ENCODE peak calls at places on chromosomes 3 and 15, in six cellular contexts. One of them, this sample, is unnamed.

GRCh38 chr3:133452603-133453313 is 52.9 kb downstream of the BFSP2 start:
- DNase-seq in hippocampal formation: no peak
- DNase-seq in kidney epithelial cell: no peak
- DNase-seq in OCI-LY7: no peak
- DNase-seq in effector CD4-positive, alpha-beta T cell: no peak
- DNase-seq in left ventricle myocardium superior: no peak
- DNase-seq in this sample: peak

GRCh38 chr3:88005066-88005465 is 53.7 kb downstream of the CGGBP1 start:
- DNase-seq in hippocampal formation: peak
- DNase-seq in OCI-LY7: peak
- DNase-seq in kidney epithelial cell: peak
- DNase-seq in left ventricle myocardium superior: no peak
- DNase-seq in effector CD4-positive, alpha-beta T cell: no peak
- DNase-seq in this sample: no peak

GRCh38 chr15:67762610-67763368 is 62.5 kb upstream of the SKOR1 start:
- DNase-seq in kidney epithelial cell: peak
- DNase-seq in left ventricle myocardium superior: no peak
- DNase-seq in effector CD4-positive, alpha-beta T cell: no peak
- DNase-seq in OCI-LY7: peak
- DNase-seq in hippocampal formation: no peak
- DNase-seq in this sample: peak

GRCh38 chr15:70062321-70062956 is 35.3 kb downstream of the TLE3 start:
- DNase-seq in effector CD4-positive, alpha-beta T cell: no peak
- DNase-seq in left ventricle myocardium superior: peak
- DNase-seq in kidney epithelial cell: peak
- DNase-seq in hippocampal formation: peak
- DNase-seq in OCI-LY7: no peak
- DNase-seq in this sample: peak

GRCh38 chr3:64575211-64575844 is 112.5 kb downstream of the ADAMTS9 start:
- DNase-seq in OCI-LY7: peak
- DNase-seq in left ventricle myocardium superior: no peak
- DNase-seq in kidney epithelial cell: no peak
- DNase-seq in hippocampal formation: no peak
- DNase-seq in effector CD4-positive, alpha-beta T cell: no peak
- DNase-seq in this sample: no peak

GRCh38 chr15:47678047-47678446 is 39.3 kb upstream of the SEMA6D start:
- DNase-seq in left ventricle myocardium superior: no peak
- DNase-seq in hippocampal formation: no peak
- DNase-seq in OCI-LY7: no peak
- DNase-seq in effector CD4-positive, alpha-beta T cell: no peak
- DNase-seq in kidney epithelial cell: no peak
- DNase-seq in this sample: no peak

GRCh38 chr3:141237701-141238521 is 6.3 kb downstream of the PXYLP1 start:
- DNase-seq in hippocampal formation: no peak
- DNase-seq in effector CD4-positive, alpha-beta T cell: no peak
- DNase-seq in kidney epithelial cell: no peak
- DNase-seq in OCI-LY7: no peak
- DNase-seq in left ventricle myocardium superior: peak
- DNase-seq in this sample: no peak

GRCh38 chr15:71239592-71240364 is 124.5 kb downstream of the THSD4 start:
- DNase-seq in effector CD4-positive, alpha-beta T cell: no peak
- DNase-seq in hippocampal formation: no peak
- DNase-seq in kidney epithelial cell: no peak
- DNase-seq in OCI-LY7: no peak
- DNase-seq in left ventricle myocardium superior: no peak
- DNase-seq in this sample: no peak

GRCh38 chr3:127488141-127488672 is 102.3 kb downstream of the TPRA1 start:
- DNase-seq in kidney epithelial cell: no peak
- DNase-seq in OCI-LY7: no peak
- DNase-seq in hippocampal formation: no peak
- DNase-seq in effector CD4-positive, alpha-beta T cell: no peak
- DNase-seq in left ventricle myocardium superior: no peak
- DNase-seq in this sample: no peak

GRCh38 chr3:22922317-22922716 is 280.8 kb upstream of the UBE2E2 start:
- DNase-seq in OCI-LY7: peak
- DNase-seq in kidney epithelial cell: no peak
- DNase-seq in hippocampal formation: no peak
- DNase-seq in left ventricle myocardium superior: no peak
- DNase-seq in effector CD4-positive, alpha-beta T cell: no peak
- DNase-seq in this sample: peak

GRCh38 chr3:46022909-46023785 is 4.1 kb downstream of the XCR1 start:
- DNase-seq in effector CD4-positive, alpha-beta T cell: no peak
- DNase-seq in OCI-LY7: no peak
- DNase-seq in left ventricle myocardium superior: no peak
- DNase-seq in kidney epithelial cell: no peak
- DNase-seq in hippocampal formation: no peak
- DNase-seq in this sample: no peak

GRCh38 chr3:56725175-56725574 is 42.1 kb upstream of the TASOR start:
- DNase-seq in OCI-LY7: no peak
- DNase-seq in hippocampal formation: no peak
- DNase-seq in left ventricle myocardium superior: no peak
- DNase-seq in effector CD4-positive, alpha-beta T cell: peak
- DNase-seq in kidney epithelial cell: no peak
- DNase-seq in this sample: no peak

GRCh38 chr3:197478746-197479668 is 76.8 kb downstream of the BDH1 start:
- DNase-seq in OCI-LY7: no peak
- DNase-seq in effector CD4-positive, alpha-beta T cell: no peak
- DNase-seq in left ventricle myocardium superior: no peak
- DNase-seq in kidney epithelial cell: peak
- DNase-seq in hippocampal formation: peak
- DNase-seq in this sample: peak

GRCh38 chr3:182925330-182925943 is 54.9 kb downstream of the DCUN1D1 start:
- DNase-seq in hippocampal formation: no peak
- DNase-seq in left ventricle myocardium superior: peak
- DNase-seq in kidney epithelial cell: no peak
- DNase-seq in OCI-LY7: no peak
- DNase-seq in effector CD4-positive, alpha-beta T cell: no peak
- DNase-seq in this sample: no peak

GRCh38 chr3:179731544-179731943 is 78.7 kb downstream of the USP13 start:
- DNase-seq in kidney epithelial cell: no peak
- DNase-seq in OCI-LY7: no peak
- DNase-seq in left ventricle myocardium superior: no peak
- DNase-seq in effector CD4-positive, alpha-beta T cell: no peak
- DNase-seq in hippocampal formation: no peak
- DNase-seq in this sample: no peak

GRCh38 chr15:45164914-45165313 is 22.9 kb downstream of the SHF start:
- DNase-seq in left ventricle myocardium superior: peak
- DNase-seq in hippocampal formation: no peak
- DNase-seq in kidney epithelial cell: no peak
- DNase-seq in OCI-LY7: no peak
- DNase-seq in effector CD4-positive, alpha-beta T cell: no peak
- DNase-seq in this sample: no peak